ENCODE peak calls at places on chromosomes 1 and 21, in five cellular contexts. T is coronary artery, N is colonic mucosa, Z is RWPE1, I is cardiac fibroblast. R is an unnamed sample.

GRCh38 chr21:38989745-38990423 is 184.2 kb downstream of the ETS2 start:
- DNase-seq in T (no peak), N (no peak), Z (no peak), I (peak), R (no peak)

GRCh38 chr1:155933591-155934096 is 569 bp downstream of the KHDC4 start:
- DNase-seq in T (no peak), N (no peak), Z (no peak), I (no peak), R (no peak)

GRCh38 chr1:24925082-24925779 is 4.8 kb downstream of the RUNX3 start:
- DNase-seq in T (no peak), N (no peak), Z (no peak), I (no peak), R (peak)

GRCh38 chr1:28416509-28417194 is 47.1 kb downstream of the PHACTR4 start:
- DNase-seq in T (no peak), N (no peak), Z (no peak), I (no peak), R (no peak)

GRCh38 chr1:178371236-178371635 is 125.5 kb downstream of the CLEC20A start:
- DNase-seq in T (no peak), N (no peak), Z (no peak), I (peak), R (no peak)

GRCh38 chr21:34502480-34503106 is 9.4 kb downstream of the KCNE1 start:
- DNase-seq in T (no peak), N (no peak), Z (no peak), I (no peak), R (no peak)

GRCh38 chr1:57868895-57869294 is 445.0 kb upstream of the DAB1 start:
- DNase-seq in T (no peak), N (no peak), Z (no peak), I (no peak), R (no peak)

GRCh38 chr1:53982034-53982761 is 35.8 kb downstream of the LDLRAD1 start:
- DNase-seq in T (no peak), N (peak), Z (no peak), I (peak), R (no peak)

GRCh38 chr1:85203573-85204169 is 2.9 kb upstream of the SYDE2 start:
- DNase-seq in T (no peak), N (no peak), Z (no peak), I (peak), R (no peak)

GRCh38 chr1:18886003-18886335 is 16.4 kb downstream of the ALDH4A1 start:
- DNase-seq in T (no peak), N (no peak), Z (peak), I (peak), R (no peak)

GRCh38 chr1:203402609-203403337 is 51.9 kb upstream of the FMOD start:
- DNase-seq in T (no peak), N (no peak), Z (peak), I (peak), R (no peak)

GRCh38 chr1:222171005-222171404 is 376.9 kb downstream of the HHIPL2 start:
- DNase-seq in T (no peak), N (no peak), Z (peak), I (peak), R (peak)

GRCh38 chr1:7407980-7408770 is 362.9 kb upstream of the VAMP3 start:
- DNase-seq in T (peak), N (peak), Z (no peak), I (no peak), R (peak)

GRCh38 chr1:2830761-2831425 is 29.4 kb upstream of the TTC34 start:
- DNase-seq in T (no peak), N (no peak), Z (no peak), I (no peak), R (no peak)

GRCh38 chr1:73180661-73181540 is 898.6 kb upstream of the NEGR1 start:
- DNase-seq in T (no peak), N (no peak), Z (no peak), I (no peak), R (no peak)

GRCh38 chr1:27395441-27396195 is 3.2 kb downstream of the GPR3 start:
- DNase-seq in T (no peak), N (peak), Z (peak), I (peak), R (peak)

GRCh38 chr1:1602941-1603506 is 3.1 kb upstream of the FNDC10 start:
- DNase-seq in T (no peak), N (no peak), Z (no peak), I (no peak), R (no peak)

GRCh38 chr1:34235594-34235993 is 58.9 kb downstream of the C1orf94 start:
- DNase-seq in T (no peak), N (no peak), Z (no peak), I (no peak), R (no peak)

GRCh38 chr1:216757110-216757509 is 33.9 kb upstream of the ESRRG start:
- DNase-seq in T (no peak), N (no peak), Z (no peak), I (no peak), R (no peak)

GRCh38 chr21:44301961-44302406 is 2.1 kb downstream of the PFKL start:
- DNase-seq in T (no peak), N (peak), Z (no peak), I (no peak), R (no peak)
- TF ChIP-seq CTCF in T (no peak), N (peak), Z (no peak), I (no peak), R (no peak)

DNA sequence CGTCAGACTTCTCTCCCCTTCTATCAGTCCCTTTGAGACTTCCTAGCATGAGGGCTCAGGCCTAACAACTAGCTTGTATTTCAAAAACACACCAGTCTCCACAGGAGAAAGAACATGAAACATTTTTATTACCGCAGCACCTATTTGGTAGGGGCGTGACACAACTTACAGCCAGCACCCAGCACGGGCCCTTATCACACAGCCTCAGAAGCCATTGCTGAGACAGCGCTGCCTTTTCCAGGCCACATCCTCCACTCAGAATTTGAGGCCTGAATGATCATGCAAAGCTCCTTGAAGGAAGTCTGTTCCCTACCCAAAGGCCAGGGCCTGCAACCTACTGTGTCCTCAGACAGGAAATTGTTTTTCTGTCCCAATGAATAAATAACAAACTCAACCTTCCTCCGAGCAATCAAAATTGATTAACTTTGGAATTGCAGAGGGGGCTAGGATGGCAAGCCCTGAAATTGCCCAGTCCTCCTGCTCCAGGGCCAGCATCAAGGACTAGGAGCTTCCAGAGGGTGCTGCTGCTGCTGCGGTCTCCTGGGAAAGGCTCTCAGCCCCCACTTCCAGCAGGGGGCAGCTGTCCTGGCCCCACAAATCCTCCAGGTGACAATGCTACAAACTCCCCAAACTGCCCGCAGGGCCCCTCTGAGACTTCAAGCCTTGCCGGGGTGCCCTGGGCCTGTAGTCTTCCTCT is 94.3 kb upstream of the GALNT2 start:
- DNase-seq in T (no peak), N (no peak), Z (no peak), I (no peak), R (no peak)
- TF ChIP-seq CTCF in T (no peak), N (peak), Z (no peak), I (peak), R (peak)

DNA sequence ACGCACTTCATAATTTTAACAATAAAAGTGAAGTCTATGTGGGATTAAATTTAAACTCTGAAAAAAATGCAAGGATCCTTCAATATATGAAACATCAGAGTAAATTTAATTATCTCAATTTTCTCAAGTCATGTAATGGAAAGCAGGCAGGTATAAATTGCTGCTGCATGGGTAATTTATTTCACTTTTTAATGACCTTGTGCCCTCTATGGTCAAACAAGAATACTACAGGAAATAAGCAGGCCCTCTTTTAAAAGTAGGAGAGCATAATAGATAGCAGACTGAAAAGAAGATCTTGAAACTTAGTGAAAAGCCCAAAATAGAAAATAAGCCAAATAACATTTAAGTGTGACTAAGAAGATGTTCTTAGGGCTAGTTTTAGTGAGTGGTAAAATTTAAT is 22.9 kb downstream of the BCAS2 start:
- DNase-seq in T (no peak), N (no peak), Z (peak), I (peak), R (peak)
- TF ChIP-seq CTCF in T (no peak), N (no peak), Z (peak), I (peak), R (peak)

GRCh38 chr1:30845891-30846290 is 62.7 kb downstream of the SDC3 start:
- DNase-seq in T (no peak), N (no peak), Z (no peak), I (no peak), R (no peak)
- TF ChIP-seq CTCF in T (no peak), N (no peak), Z (no peak), I (no peak), R (no peak)

R was measured in GM13976.